ENCODE peak calls at places on chromosomes 13 and 19, in five cellular contexts. K is DMS 273 treated with DMSO at 0.1 percent for 48 hours; Z is H54; R is stimulated activated CD4-positive, alpha-beta T cell treated with anti-CD3 and anti-CD28 coated beads, Interleukin-1b, Interleukin-23, amount 100 ng/mL, for 4 hours; X is sigmoid colon. M is an unnamed sample.

GRCh38 chr19:18710986-18711751 is 27.7 kb downstream of the CRTC1 start:
- DNase-seq in K (no peak), Z (no peak), R (no peak), X (peak; percentile 88), M (no peak)

GRCh38 chr19:29326849-29327840 is 114.2 kb upstream of the UQCRFS1 start:
- DNase-seq in K (peak; percentile 78), Z (no peak), R (no peak), X (no peak), M (no peak)

GRCh38 chr19:6087074-6087506 is 23.2 kb downstream of the RFX2 start:
- DNase-seq in K (no peak), Z (no peak), R (no peak), X (no peak), M (no peak)

GRCh38 chr19:2057484-2058469 is 6.7 kb upstream of the MKNK2 start:
- DNase-seq in K (no peak), Z (no peak), R (no peak), X (no peak), M (no peak)

GRCh38 chr13:57627663-57628062 is 3.9 kb upstream of the PCDH17 start:
- DNase-seq in K (no peak), Z (no peak), R (no peak), X (no peak), M (no peak)

GRCh38 chr13:114105351-114106225 is 26.8 kb downstream of the RASA3 start:
- DNase-seq in K (no peak), Z (no peak), R (no peak), X (peak; percentile 75), M (no peak)

GRCh38 chr13:98890920-98891319 is 86.9 kb downstream of the DOCK9 start:
- DNase-seq in K (no peak), Z (no peak), R (no peak), X (no peak), M (no peak)

GRCh38 chr19:17755977-17756670 is 4.8 kb downstream of the FCHO1 start:
- DNase-seq in K (peak; percentile 68), Z (no peak), R (no peak), X (no peak), M (peak; percentile 68)

GRCh38 chr19:58555369-58555885 is 522 bp upstream of the CHMP2A start:
- DNase-seq in K (no peak), Z (no peak), R (no peak), X (peak; percentile 66), M (no peak)

GRCh38 chr19:17751103-17751911 is at the start of gene FCHO1:
- DNase-seq in K (no peak), Z (no peak), R (peak; percentile 71), X (peak; percentile 71), M (no peak)

GRCh38 chr19:1621574-1621973 is 16.3 kb upstream of the UQCR11 start:
- DNase-seq in K (no peak), Z (no peak), R (no peak), X (no peak), M (no peak)

GRCh38 chr19:4969772-4970531 is 1.0 kb downstream of the KDM4B start:
- DNase-seq in K (no peak), Z (no peak), R (no peak), X (no peak), M (no peak)

GRCh38 chr13:111437856-111438547 is 117.6 kb downstream of the TEX29 start:
- DNase-seq in K (no peak), Z (no peak), R (no peak), X (no peak), M (no peak)

GRCh38 chr13:102402292-102402691 is 444 bp upstream of the FGF14 start:
- DNase-seq in K (no peak), Z (no peak), R (no peak), X (peak; percentile 66), M (no peak)

M was measured in amygdala.